ENCODE peak calls at places on chromosomes 11 and 22, in ten cellular contexts. H is left lung, W is heart right ventricle, J is brain microvascular endothelial cell, A is AG04450, R is upper lobe of right lung, K is pancreas, L is dorsolateral prefrontal cortex, S is gastrocnemius medialis, V is mammary epithelial cell. O is an unnamed sample.

GRCh38 chr11:13889566-13890214 is 72.8 kb upstream of the SPON1 start:
- DNase-seq in W (no peak), J (no peak), R (no peak), H (no peak), K (no peak), V (no peak), S (no peak), L (no peak), A (no peak), O (no peak)

GRCh38 chr22:24501366-24502005 is 6.4 kb downstream of the UPB1 start:
- DNase-seq in J (no peak), V (no peak), W (no peak), K (no peak), R (peak), H (no peak), A (no peak), L (no peak), S (no peak), O (no peak)

GRCh38 chr11:116072776-116073175 is 568.6 kb upstream of the CADM1 start:
- DNase-seq in W (no peak), R (no peak), L (no peak), S (no peak), V (no peak), J (no peak), A (no peak), H (no peak), K (no peak), O (no peak)

GRCh38 chr11:2763939-2764338 is 64.1 kb upstream of the KCNQ1OT1 start:
- DNase-seq in H (no peak), R (no peak), V (no peak), L (no peak), K (no peak), J (no peak), S (no peak), W (no peak), A (no peak), O (no peak)

GRCh38 chr22:31248138-31248745 is 36.1 kb downstream of the LIMK2 start:
- DNase-seq in V (peak), A (peak), H (peak), L (peak), R (peak), W (peak), J (peak), S (peak), K (peak), O (peak)

GRCh38 chr11:105781807-105782206 is 171.9 kb downstream of the GRIA4 start:
- DNase-seq in V (no peak), W (no peak), S (no peak), R (no peak), K (no peak), L (no peak), H (no peak), J (no peak), A (no peak), O (no peak)

GRCh38 chr11:60625262-60625661 is 74.2 kb upstream of the MS4A8 start:
- DNase-seq in H (no peak), K (peak), J (peak), S (no peak), L (no peak), V (peak), R (no peak), A (no peak), W (no peak), O (peak)

GRCh38 chr11:32580967-32581366 is 2.7 kb upstream of the EIF3M start:
- DNase-seq in K (no peak), A (no peak), H (no peak), W (no peak), V (peak), S (no peak), L (no peak), J (no peak), R (no peak), O (no peak)

GRCh38 chr11:129589190-129589589 is 213.5 kb downstream of the BARX2 start:
- DNase-seq in J (no peak), W (no peak), A (no peak), V (no peak), L (no peak), R (no peak), K (no peak), S (no peak), H (no peak), O (no peak)

GRCh38 chr11:37988031-37988430 is 1390.0 kb upstream of the RAG2 start:
- DNase-seq in V (peak), H (no peak), S (no peak), W (peak), L (no peak), J (peak), A (peak), R (no peak), K (no peak), O (no peak)

GRCh38 chr11:1085440-1086170 is 10.9 kb downstream of the MUC2 start:
- DNase-seq in J (no peak), L (no peak), W (no peak), V (no peak), A (no peak), K (no peak), H (peak), S (no peak), R (peak), O (no peak)

GRCh38 chr11:128757235-128757711 is 63.4 kb downstream of the FLI1 start:
- DNase-seq in L (peak), H (peak), W (peak), V (peak), R (no peak), J (peak), A (no peak), K (no peak), S (no peak), O (peak)

GRCh38 chr11:83827520-83827919 is 541.4 kb upstream of the CCDC90B start:
- DNase-seq in S (no peak), R (no peak), A (no peak), V (no peak), J (peak), H (no peak), W (no peak), L (no peak), K (no peak), O (no peak)

GRCh38 chr11:13114566-13115465 is 105.7 kb downstream of the RASSF10 start:
- DNase-seq in A (no peak), S (no peak), L (peak), R (no peak), J (no peak), W (no peak), K (peak), V (no peak), H (no peak), O (no peak)

GRCh38 chr11:131874070-131874469 is 503.7 kb downstream of the NTM start:
- DNase-seq in L (no peak), K (no peak), R (no peak), V (no peak), J (no peak), W (no peak), H (no peak), S (no peak), A (no peak), O (no peak)

GRCh38 chr11:11966354-11966741 is 42.1 kb downstream of the DKK3 start:
- DNase-seq in H (no peak), A (no peak), R (no peak), J (no peak), S (no peak), W (no peak), K (peak), V (no peak), L (no peak), O (no peak)

GRCh38 chr11:75760710-75761493 is 7.7 kb upstream of the DGAT2 start:
- DNase-seq in L (peak), A (no peak), R (no peak), W (no peak), K (no peak), V (peak), H (no peak), S (no peak), J (peak), O (no peak)

GRCh38 chr11:30046211-30046945 is 29.5 kb upstream of the KCNA4 start:
- DNase-seq in K (no peak), J (no peak), R (no peak), W (no peak), L (no peak), S (no peak), H (no peak), V (no peak), A (no peak), O (no peak)

GRCh38 chr11:130675917-130676316 is 227.5 kb downstream of the ADAMTS15 start:
- DNase-seq in R (no peak), J (no peak), L (no peak), V (no peak), K (no peak), W (no peak), S (no peak), A (no peak), H (no peak), O (no peak)

GRCh38 chr11:2439820-2440219 is 4.5 kb downstream of the TRPM5 start:
- DNase-seq in S (no peak), A (no peak), H (no peak), V (no peak), K (no peak), J (no peak), W (no peak), L (no peak), R (no peak), O (no peak)

GRCh38 chr11:70423523-70424505 is 25.5 kb downstream of the CTTN start:
- DNase-seq in S (no peak), J (peak), V (peak), W (no peak), L (no peak), K (no peak), R (no peak), A (peak), H (peak), O (no peak)

GRCh38 chr11:64855596-64856304 is 11.3 kb upstream of the CDC42BPG start:
- DNase-seq in L (no peak), H (peak), W (no peak), K (no peak), A (no peak), J (no peak), R (no peak), S (peak), V (no peak), O (no peak)

GRCh38 chr22:27718186-27719032 is 83.1 kb downstream of the MN1 start:
- DNase-seq in R (peak), W (peak), A (peak), V (peak), J (peak), K (no peak), H (no peak), L (no peak), S (peak), O (peak)

GRCh38 chr11:111557425-111558111 is 17.0 kb downstream of the LAYN start:
- DNase-seq in W (no peak), L (no peak), H (no peak), A (peak), S (no peak), V (peak), R (no peak), K (no peak), J (peak), O (no peak)

GRCh38 chr11:69554849-69555248 is 73.4 kb downstream of the LINC01488 start:
- DNase-seq in K (no peak), H (no peak), W (no peak), A (no peak), S (no peak), V (no peak), L (no peak), J (no peak), R (peak), O (no peak)

GRCh38 chr11:63843042-63843441 is 4.1 kb downstream of the MARK2 start:
- DNase-seq in V (no peak), K (peak), A (no peak), W (no peak), H (no peak), S (no peak), J (no peak), R (no peak), L (no peak), O (no peak)

GRCh38 chr11:6030658-6031057 is at the start of gene OR56A1:
- DNase-seq in V (no peak), K (no peak), J (no peak), R (no peak), L (no peak), A (no peak), S (no peak), W (no peak), H (no peak), O (no peak)
- H3K4me3 ChIP-seq in V (no peak), K (no peak), J (no peak), R (no peak), L (no peak), A (no peak), S (no peak), W (no peak), H (no peak), O (no peak)

GRCh38 chr22:36486619-36487384 is 5.4 kb upstream of the TXN2 start:
- DNase-seq in H (peak), J (peak), W (peak), A (no peak), S (no peak), K (peak), L (no peak), V (peak), R (no peak), O (peak)
- TF ChIP-seq CTCF in H (peak), J (peak), W (peak), A (peak), S (peak), K (peak), L (peak), V (peak), R (peak), O (peak)

DNA sequence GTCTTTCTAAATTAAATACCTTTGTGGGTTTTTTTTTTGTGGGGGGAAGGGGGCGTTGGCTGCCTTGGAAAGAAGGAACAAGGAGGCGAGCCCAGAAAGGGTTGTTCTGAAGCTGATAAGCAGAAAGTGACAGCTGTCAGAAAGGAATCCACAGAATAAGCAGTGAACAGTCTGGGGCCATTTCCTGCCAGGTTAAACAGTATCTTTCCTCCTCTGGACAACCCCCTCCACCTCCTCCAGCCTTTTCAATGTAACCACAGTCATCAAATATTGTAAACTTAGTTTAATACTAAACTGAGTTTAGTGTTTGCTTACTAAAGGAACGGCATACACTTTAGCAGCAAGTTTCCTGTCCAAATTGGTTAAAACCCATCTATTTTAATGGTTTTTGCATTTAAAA is 271.2 kb upstream of the SYN3 start:
- DNase-seq in R (no peak), A (no peak), J (no peak), K (no peak), W (no peak), L (no peak), V (no peak), S (no peak), H (no peak), O (no peak)
- H3K4me3 ChIP-seq in R (no peak), A (no peak), J (no peak), K (no peak), W (no peak), L (no peak), V (no peak), S (no peak), H (no peak), O (no peak)

DNA sequence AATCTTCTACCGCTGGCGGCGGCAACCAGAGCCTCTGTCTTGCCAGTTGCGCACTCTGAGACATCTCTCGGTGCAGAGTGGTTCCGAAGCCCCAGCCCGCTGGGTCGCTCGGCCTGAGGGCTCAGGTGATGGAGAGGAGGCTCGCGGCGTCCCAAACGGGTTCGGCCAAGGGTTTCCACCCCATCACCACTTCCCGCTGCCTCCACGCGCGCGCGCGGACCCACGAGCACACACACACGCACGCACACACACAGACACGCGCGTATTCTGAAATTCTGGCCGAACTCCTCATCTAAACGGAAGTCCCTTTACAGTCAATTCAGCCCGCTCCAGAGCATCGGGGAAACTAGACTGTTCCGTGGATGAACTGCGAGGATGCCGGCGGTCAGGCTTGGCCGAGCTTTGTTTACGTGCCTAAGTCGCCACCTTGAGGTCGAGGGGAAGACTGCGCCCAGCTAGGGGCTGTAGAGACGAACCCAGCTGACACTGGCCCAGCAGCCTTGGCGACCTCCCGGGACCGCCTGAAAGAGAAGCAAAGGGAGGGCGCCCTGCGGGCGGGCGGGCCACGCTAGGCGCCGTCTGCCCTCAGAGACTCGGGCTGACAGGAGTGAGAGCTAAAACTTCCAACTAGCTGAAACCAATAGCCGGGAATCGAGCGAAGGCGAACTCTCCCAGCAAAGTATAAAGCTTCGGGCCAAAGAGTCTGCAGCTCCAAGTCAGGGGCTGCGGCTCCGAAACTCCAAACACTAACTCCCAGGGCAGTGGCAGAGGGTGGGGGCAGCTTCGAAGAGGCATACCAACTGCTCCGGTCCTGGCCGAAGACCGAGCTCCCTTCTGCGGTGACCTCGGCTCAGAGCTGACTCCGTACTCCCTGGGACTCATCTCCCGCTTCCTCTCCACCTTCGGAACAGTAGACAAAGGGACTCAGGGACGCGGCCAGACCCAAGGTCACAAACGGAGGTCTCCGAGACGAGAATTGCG is 124.8 kb upstream of the C11orf58 start:
- DNase-seq in S (peak), J (peak), W (peak), A (peak), L (peak), K (peak), V (peak), H (peak), R (peak), O (peak)
- TF ChIP-seq CTCF in S (peak), J (peak), W (peak), A (peak), L (peak), K (peak), V (peak), H (peak), R (peak), O (peak)

DNA sequence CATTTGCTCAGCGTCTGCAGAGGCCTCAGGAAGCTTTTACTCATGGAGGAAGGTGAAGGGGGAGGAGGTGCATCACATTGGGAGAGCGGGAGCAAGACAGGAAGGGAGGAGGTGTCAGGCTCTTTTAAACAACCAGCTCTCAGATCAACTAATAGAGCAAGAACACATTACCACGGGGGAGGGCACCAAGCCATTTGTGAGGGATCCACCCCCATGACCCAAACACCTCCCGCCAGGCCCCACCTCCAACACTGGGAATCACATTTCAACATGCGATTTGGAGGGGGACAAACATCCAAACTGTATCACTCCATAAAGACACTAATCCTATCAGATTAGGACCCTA is 18.9 kb upstream of the THY1 start:
- DNase-seq in J (no peak), V (no peak), K (no peak), A (no peak), W (no peak), L (no peak), R (no peak), S (no peak), H (no peak), O (no peak)
- H3K4me3 ChIP-seq in J (no peak), V (no peak), K (no peak), A (no peak), W (no peak), L (no peak), R (no peak), S (no peak), H (no peak), O (no peak)

DNA sequence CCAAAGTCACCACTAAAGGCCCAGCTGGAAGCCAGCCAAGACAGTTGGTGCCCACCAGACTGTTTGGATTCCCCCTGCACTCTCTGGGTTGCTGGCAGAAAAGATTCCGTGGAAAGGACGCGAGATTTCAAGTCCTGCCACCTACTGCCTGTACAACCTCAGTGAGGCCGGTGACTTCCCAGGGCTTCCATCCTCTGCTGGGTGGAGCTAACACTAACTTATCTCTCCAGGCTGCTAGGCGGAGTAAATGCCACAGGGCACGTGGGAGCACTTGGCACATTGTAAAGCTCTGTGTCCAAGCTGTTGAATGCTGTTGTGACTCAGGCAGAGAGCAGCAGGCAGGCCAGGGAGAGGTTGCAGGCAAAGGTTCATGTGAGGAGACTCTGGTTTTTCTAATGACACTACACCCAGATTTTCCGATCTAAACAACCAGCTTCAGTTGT is 50.9 kb upstream of the CDON start:
- DNase-seq in L (no peak), V (peak), S (peak), J (peak), H (peak), K (peak), W (peak), R (peak), A (peak), O (peak)
- TF ChIP-seq CTCF in L (no peak), V (no peak), S (no peak), J (no peak), H (no peak), K (no peak), W (peak), R (no peak), A (no peak), O (peak)

O was measured in tibial nerve.